ENCODE peak calls at places on chromosomes 13 and 19, in eight cellular contexts. W, L, F, O, S, B, Q and J are unnamed samples. For H3K4me1, the result is how much of the 10 kb centered on the place peaks cover.

GRCh38 chr13:99687728-99688397 is 186.6 kb downstream of the TM9SF2 start:
- DNase-seq in S (no peak), W (no peak), F (no peak), B (no peak), O (no peak), Q (peak), L (no peak), J (no peak)

GRCh38 chr19:2846180-2846935 is 5.1 kb downstream of the ZNF555 start:
- DNase-seq in Q (no peak), F (no peak), B (no peak), O (no peak), S (no peak), L (no peak), W (no peak), J (no peak)

GRCh38 chr19:30679286-30679685 is 307.1 kb downstream of the ZNF536 start:
- DNase-seq in F (no peak), B (no peak), S (no peak), L (no peak), Q (no peak), O (no peak), W (no peak), J (no peak)

GRCh38 chr19:23002690-23003422 is at the start of gene ZNF728:
- DNase-seq in Q (no peak), L (peak), W (peak), B (peak), O (peak), S (no peak), F (no peak), J (peak)

GRCh38 chr13:89910166-89910565 is 1437.3 kb upstream of the MIR17HG start:
- DNase-seq in W (no peak), B (no peak), O (no peak), F (no peak), S (no peak), Q (no peak), L (peak), J (no peak)

GRCh38 chr13:48580185-48580803 is 47.4 kb upstream of the RCBTB2 start:
- DNase-seq in W (peak), L (peak), Q (peak), B (peak), F (peak), O (peak), S (no peak), J (peak)

GRCh38 chr19:19637523-19638251 is 5.8 kb downstream of the GMIP start:
- DNase-seq in B (no peak), O (no peak), L (no peak), F (no peak), W (no peak), Q (peak), S (peak), J (no peak)

GRCh38 chr13:80117515-80117914 is 223.4 kb downstream of the SPRY2 start:
- DNase-seq in Q (no peak), L (no peak), F (no peak), O (no peak), S (no peak), B (no peak), W (no peak), J (no peak)

GRCh38 chr19:56109216-56109615 is 11.9 kb downstream of the ZNF787 start:
- DNase-seq in O (no peak), B (peak), S (no peak), Q (no peak), W (no peak), F (no peak), L (no peak), J (no peak)
- H3K4me1 ChIP-seq in O (under half), B (half or more), S (under half), Q (under half), W (half or more), F (under half), L (under half), J (half or more)

GRCh38 chr13:52127378-52127777 is 1.5 kb downstream of the NEK5 start:
- DNase-seq in F (no peak), O (no peak), Q (no peak), W (no peak), L (no peak), B (peak), S (no peak), J (no peak)

GRCh38 chr13:52125547-52125946 is 3.3 kb downstream of the NEK5 start:
- DNase-seq in O (no peak), Q (no peak), S (no peak), L (no peak), B (no peak), W (no peak), F (no peak), J (no peak)

GRCh38 chr13:52130641-52131040 is 1.8 kb upstream of the NEK5 start:
- DNase-seq in S (no peak), B (no peak), W (no peak), F (no peak), L (no peak), O (no peak), Q (no peak), J (no peak)

GRCh38 chr13:52128714-52129700 is at the start of gene NEK5:
- DNase-seq in W (peak), Q (peak), S (peak), F (peak), L (peak), B (peak), O (no peak), J (peak)

GRCh38 chr13:52127783-52128702 is 830 bp downstream of the NEK5 start:
- DNase-seq in F (peak), Q (peak), L (peak), W (peak), S (peak), B (peak), O (no peak), J (no peak)
- H3K27ac ChIP-seq in F (no peak), Q (no peak), L (no peak), W (peak), S (no peak), B (no peak), O (no peak), J (peak)

DNA sequence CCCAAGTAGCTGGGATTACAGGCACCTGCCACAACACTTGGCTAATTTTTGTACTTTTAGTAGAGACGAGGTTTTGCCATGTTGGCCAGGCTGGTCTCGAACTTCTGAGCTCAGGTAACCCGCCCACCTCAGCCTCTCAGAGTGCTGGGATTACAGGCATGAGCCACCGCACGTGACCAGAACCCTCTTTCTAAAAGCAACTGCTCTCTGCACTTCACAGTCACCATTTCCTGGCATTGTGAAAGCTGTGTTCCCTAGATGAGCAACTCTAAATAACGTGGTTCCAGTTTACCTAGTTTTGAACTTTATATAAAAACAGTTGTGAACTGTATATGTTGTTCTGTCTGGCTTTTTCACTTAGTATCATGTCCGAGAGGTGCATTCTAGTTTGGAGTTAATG is 152.9 kb downstream of the SIPA1L3 start:
- DNase-seq in B (peak), W (no peak), F (no peak), Q (no peak), L (no peak), S (no peak), O (no peak), J (no peak)
- H3K4me1 ChIP-seq in B (under half), W (under half), F (under half), Q (under half), L (under half), S (under half), O (under half), J (under half)

DNA sequence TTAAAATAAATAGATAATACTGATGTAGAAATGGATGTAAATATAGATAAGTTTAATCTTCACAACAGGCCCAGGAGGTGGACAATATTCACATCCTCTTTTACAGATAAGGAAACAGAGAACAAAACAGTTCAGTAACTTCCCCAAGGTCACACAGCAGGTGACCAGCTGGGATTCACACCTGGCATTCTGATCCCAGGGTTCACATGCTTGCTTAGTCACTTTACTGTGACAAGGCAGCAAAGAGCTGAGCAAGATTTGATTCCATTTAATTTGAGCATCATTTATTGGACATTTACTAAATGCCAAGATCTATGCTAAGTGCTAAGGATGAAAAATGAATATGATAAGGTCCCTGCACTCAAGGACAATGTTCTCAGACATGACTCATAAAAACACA is 94.0 kb upstream of the STARD13 start:
- DNase-seq in B (no peak), W (peak), L (no peak), S (peak), F (no peak), O (no peak), Q (peak), J (no peak)
- H3K27ac ChIP-seq in B (no peak), W (peak), L (no peak), S (no peak), F (no peak), O (no peak), Q (no peak), J (no peak)

GRCh38 chr19:40808021-40808325 is 9.0 kb downstream of the EGLN2 start:
- DNase-seq in Q (no peak), B (no peak), L (no peak), O (no peak), W (no peak), F (no peak), S (no peak), J (no peak)
- H3K4me1 ChIP-seq in Q (under half), B (under half), L (under half), O (under half), W (half or more), F (half or more), S (under half), J (half or more)

DNA sequence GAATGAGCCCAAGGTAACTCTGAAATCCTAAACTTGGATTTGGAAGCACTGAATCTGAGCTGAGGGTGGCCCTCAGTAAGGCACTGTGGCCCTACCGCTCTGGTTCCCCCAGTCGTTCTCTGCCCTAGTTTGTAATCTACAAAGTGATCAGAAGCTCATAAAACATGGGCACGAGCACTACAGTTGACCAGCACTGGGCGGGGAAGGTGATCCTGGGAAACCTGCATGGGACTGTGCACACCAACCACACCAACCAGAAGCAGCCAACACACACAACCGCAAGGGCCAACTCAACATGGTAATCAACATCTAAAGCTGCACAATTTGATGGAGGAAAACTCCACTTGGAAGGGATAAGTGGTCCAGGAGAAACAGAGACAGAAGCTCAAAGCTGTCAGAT is 22.9 kb downstream of the SLC7A1 start:
- DNase-seq in F (no peak), B (no peak), O (no peak), W (no peak), L (no peak), Q (no peak), S (no peak), J (no peak)
- H3K27ac ChIP-seq in F (no peak), B (no peak), O (no peak), W (peak), L (no peak), Q (no peak), S (no peak), J (no peak)

GRCh38 chr19:13843104-13843921 is 33.6 kb upstream of the NANOS3 start:
- DNase-seq in Q (peak), W (peak), O (no peak), F (peak), L (peak), B (peak), S (no peak), J (peak)

GRCh38 chr19:13841339-13842293 is 35.3 kb upstream of the NANOS3 start:
- DNase-seq in Q (peak), S (no peak), W (peak), B (peak), O (no peak), F (peak), L (peak), J (peak)

GRCh38 chr19:13842294-13843103 is 34.4 kb upstream of the NANOS3 start:
- DNase-seq in F (peak), O (peak), L (peak), B (peak), W (peak), S (no peak), Q (peak), J (peak)

GRCh38 chr19:13846533-13847032 is 30.4 kb upstream of the NANOS3 start:
- DNase-seq in Q (peak), B (peak), W (peak), O (peak), F (peak), S (no peak), L (peak), J (peak)

DNA sequence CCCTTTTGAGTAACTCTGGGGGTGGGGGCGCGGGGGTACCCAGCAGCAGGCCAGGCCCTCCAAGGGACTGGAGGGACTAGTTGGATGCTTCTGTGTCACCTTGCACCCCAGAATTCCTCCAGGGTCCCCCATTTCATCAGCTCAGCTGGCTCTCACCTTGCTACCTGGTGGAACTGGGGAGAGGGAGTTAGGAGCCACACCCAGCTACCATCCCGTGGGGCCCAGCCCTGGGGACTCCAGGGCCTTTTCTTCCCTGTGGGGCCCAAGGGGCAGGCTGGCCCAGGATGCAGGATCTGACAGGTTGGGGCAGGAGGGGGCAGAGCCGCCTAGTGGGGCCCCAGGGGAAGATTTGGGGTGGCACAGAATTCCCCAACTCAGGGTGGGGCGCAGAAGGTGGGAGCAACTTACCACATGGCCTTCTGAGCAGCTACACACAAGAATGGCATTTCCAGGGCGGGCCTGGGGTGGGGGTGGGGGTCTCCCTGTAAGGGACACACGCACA is 32.8 kb upstream of the NANOS3 start:
- DNase-seq in B (no peak), S (no peak), O (no peak), F (no peak), L (no peak), W (no peak), Q (no peak), J (peak)
- H3K4me1 ChIP-seq in B (under half), S (under half), O (under half), F (half or more), L (under half), W (half or more), Q (under half), J (half or more)

GRCh38 chr19:5031231-5032100 is 62.6 kb downstream of the KDM4B start:
- DNase-seq in L (peak), B (peak), W (peak), S (peak), Q (peak), F (peak), O (peak), J (peak)
- H3K27ac ChIP-seq in L (no peak), B (peak), W (no peak), S (no peak), Q (peak), F (no peak), O (no peak), J (no peak)